ENCODE peak calls at places on chromosomes 16 and 17, in four cellular contexts. O is dermis blood vessel endothelial cell; Y is amniotic stem cell; R is activated CD4-positive, alpha-beta T cell treated with anti-CD3 and anti-CD28 coated beads, Interleukin-2, amount 10 ng/mL, durations not matched to agents 7 days and 5 days. V is an unnamed sample.

GRCh38 chr17:42387221-42387657 is 1.0 kb downstream of the STAT3 start:
- DNase-seq in R (peak), Y (no peak), O (peak), V (no peak)

GRCh38 chr17:49496183-49496865 is 1.2 kb downstream of the NGFR start:
- DNase-seq in Y (peak), O (peak), R (peak), V (peak)

GRCh38 chr17:80997471-80998387 is 6.1 kb downstream of the CHMP6 start:
- DNase-seq in O (no peak), R (no peak), Y (no peak), V (no peak)

GRCh38 chr17:67441052-67441738 is 64.1 kb downstream of the PITPNC1 start:
- DNase-seq in R (peak), O (peak), Y (no peak), V (peak)

GRCh38 chr17:2468270-2468669 is 43.4 kb downstream of the METTL16 start:
- DNase-seq in R (no peak), O (no peak), Y (no peak), V (no peak)

GRCh38 chr17:50598487-50598886 is 36.2 kb upstream of the ABCC3 start:
- DNase-seq in Y (no peak), O (no peak), R (no peak), V (peak)

GRCh38 chr17:82237746-82238561 is 9.1 kb downstream of the SLC16A3 start:
- DNase-seq in Y (no peak), R (no peak), O (no peak), V (no peak)

GRCh38 chr17:7864995-7865650 is 7.3 kb downstream of the CYB5D1 start:
- DNase-seq in Y (no peak), R (no peak), O (peak), V (peak)

GRCh38 chr17:14575349-14575966 is 274.6 kb downstream of the HS3ST3B1 start:
- DNase-seq in O (no peak), R (no peak), Y (no peak), V (no peak)

GRCh38 chr16:69123894-69124293 is 8.5 kb downstream of the CHTF8 start:
- DNase-seq in O (peak), R (peak), Y (peak), V (peak)

GRCh38 chr17:81515530-81516041 is 3.0 kb upstream of the ACTG1 start:
- DNase-seq in R (no peak), Y (no peak), O (no peak), V (no peak)

V was measured in OCI-LY7.